ENCODE peak calls at places on chromosomes 13 and 19, in six cellular contexts. One of them, this sample, is unnamed.

GRCh38 chr19:7857727-7858701 is 16.2 kb downstream of the PRR36 start:
- DNase-seq in hepatocyte: peak; percentile 72
- DNase-seq in psoas muscle: peak; percentile 20
- DNase-seq in breast epithelium: no peak
- DNase-seq in IMR-90: no peak
- DNase-seq in neural progenitor cell: peak; percentile 90
- DNase-seq in this sample: no peak

GRCh38 chr19:55632463-55632834 is 8.1 kb upstream of the ZNF784 start:
- DNase-seq in hepatocyte: peak; percentile 98
- DNase-seq in neural progenitor cell: peak; percentile 97
- DNase-seq in IMR-90: peak; percentile 96
- DNase-seq in psoas muscle: peak; percentile 73
- DNase-seq in breast epithelium: peak; percentile 80
- DNase-seq in this sample: peak; percentile 96

GRCh38 chr13:37646531-37646930 is 48.0 kb upstream of the POSTN start:
- DNase-seq in neural progenitor cell: no peak
- DNase-seq in breast epithelium: no peak
- DNase-seq in IMR-90: no peak
- DNase-seq in psoas muscle: no peak
- DNase-seq in hepatocyte: no peak
- DNase-seq in this sample: no peak

GRCh38 chr13:39012608-39013007 is 22.0 kb upstream of the STOML3 start:
- DNase-seq in hepatocyte: no peak
- DNase-seq in neural progenitor cell: peak; percentile 52
- DNase-seq in IMR-90: no peak
- DNase-seq in breast epithelium: no peak
- DNase-seq in psoas muscle: no peak
- DNase-seq in this sample: no peak

GRCh38 chr13:61417171-61417570 is 1.5 kb upstream of the PCDH20 start:
- DNase-seq in IMR-90: no peak
- DNase-seq in hepatocyte: peak; percentile 16
- DNase-seq in breast epithelium: no peak
- DNase-seq in psoas muscle: no peak
- DNase-seq in neural progenitor cell: no peak
- DNase-seq in this sample: no peak

GRCh38 chr19:48918801-48919247 is 14.7 kb upstream of the DHDH start:
- DNase-seq in hepatocyte: no peak
- DNase-seq in breast epithelium: no peak
- DNase-seq in psoas muscle: no peak
- DNase-seq in IMR-90: no peak
- DNase-seq in neural progenitor cell: peak; percentile 77
- DNase-seq in this sample: no peak

GRCh38 chr19:40718774-40719391 is 2.0 kb downstream of the ITPKC start:
- DNase-seq in neural progenitor cell: peak; percentile 46
- DNase-seq in psoas muscle: peak; percentile 88
- DNase-seq in hepatocyte: peak; percentile 89
- DNase-seq in IMR-90: peak; percentile 40
- DNase-seq in breast epithelium: peak; percentile 89
- DNase-seq in this sample: peak; percentile 89

GRCh38 chr13:32259116-32259515 is 56.0 kb downstream of the ZAR1L start:
- DNase-seq in breast epithelium: no peak
- DNase-seq in psoas muscle: no peak
- DNase-seq in hepatocyte: no peak
- DNase-seq in IMR-90: no peak
- DNase-seq in neural progenitor cell: no peak
- DNase-seq in this sample: no peak

GRCh38 chr13:110615322-110616102 is at the start of gene NAXD:
- DNase-seq in neural progenitor cell: peak; percentile 80
- DNase-seq in breast epithelium: peak; percentile 91
- DNase-seq in hepatocyte: peak; percentile 94
- DNase-seq in IMR-90: peak; percentile 93
- DNase-seq in psoas muscle: peak; percentile 97
- DNase-seq in this sample: peak; percentile 97

GRCh38 chr13:113176822-113177221 is 18.4 kb downstream of the PROZ start:
- DNase-seq in breast epithelium: no peak
- DNase-seq in hepatocyte: no peak
- DNase-seq in psoas muscle: no peak
- DNase-seq in IMR-90: no peak
- DNase-seq in neural progenitor cell: no peak
- DNase-seq in this sample: no peak

DNA sequence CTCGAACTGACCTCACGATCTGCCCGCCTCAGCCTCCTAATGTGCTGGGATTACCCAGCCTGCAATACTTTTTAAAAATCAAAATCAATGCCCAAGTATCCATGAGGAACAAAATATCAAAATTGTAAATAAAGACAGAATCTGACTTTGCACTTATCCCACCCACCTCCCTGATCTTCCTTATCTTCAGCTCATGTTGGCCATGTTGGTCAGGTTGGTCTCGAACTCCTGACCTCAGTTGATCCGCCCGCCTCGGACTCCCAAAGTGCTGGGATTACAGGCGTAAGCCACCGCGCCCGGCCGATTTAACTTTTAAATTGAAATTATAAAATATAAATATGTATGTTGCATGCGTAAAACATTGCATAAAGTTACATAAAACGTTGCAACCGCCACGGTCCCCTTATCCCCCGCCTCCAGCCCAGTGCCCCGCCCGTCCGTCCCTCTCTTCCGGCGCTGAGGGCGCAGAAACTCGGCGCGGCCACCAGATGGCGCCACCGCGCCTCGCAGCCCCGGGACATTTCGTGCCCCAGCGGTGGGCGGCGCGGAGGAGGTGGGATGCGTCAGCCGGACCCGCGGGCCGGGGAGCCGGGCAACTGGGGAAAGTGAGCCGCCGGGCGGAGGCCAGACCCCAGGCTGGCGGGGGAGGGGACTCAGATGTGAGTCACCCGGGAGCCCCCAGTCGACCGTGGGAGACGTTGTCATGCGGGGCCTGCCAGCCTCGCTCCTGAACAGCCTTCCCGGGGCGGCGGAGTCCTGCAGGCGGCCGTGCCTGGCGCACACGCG is 1.5 kb upstream of the GADD45B start:
- DNase-seq in hepatocyte: peak; percentile 96
- DNase-seq in breast epithelium: peak; percentile 84
- DNase-seq in psoas muscle: peak; percentile 93
- DNase-seq in neural progenitor cell: peak; percentile 95
- DNase-seq in IMR-90: peak; percentile 87
- DNase-seq in this sample: peak; percentile 92
- TF ChIP-seq CTCF in hepatocyte: peak; percentile 99
- TF ChIP-seq CTCF in breast epithelium: peak; percentile 99
- TF ChIP-seq CTCF in psoas muscle: peak; percentile 99
- TF ChIP-seq CTCF in neural progenitor cell: peak; percentile 98
- TF ChIP-seq CTCF in IMR-90: peak; percentile 99
- TF ChIP-seq CTCF in this sample: peak; percentile 100

DNA sequence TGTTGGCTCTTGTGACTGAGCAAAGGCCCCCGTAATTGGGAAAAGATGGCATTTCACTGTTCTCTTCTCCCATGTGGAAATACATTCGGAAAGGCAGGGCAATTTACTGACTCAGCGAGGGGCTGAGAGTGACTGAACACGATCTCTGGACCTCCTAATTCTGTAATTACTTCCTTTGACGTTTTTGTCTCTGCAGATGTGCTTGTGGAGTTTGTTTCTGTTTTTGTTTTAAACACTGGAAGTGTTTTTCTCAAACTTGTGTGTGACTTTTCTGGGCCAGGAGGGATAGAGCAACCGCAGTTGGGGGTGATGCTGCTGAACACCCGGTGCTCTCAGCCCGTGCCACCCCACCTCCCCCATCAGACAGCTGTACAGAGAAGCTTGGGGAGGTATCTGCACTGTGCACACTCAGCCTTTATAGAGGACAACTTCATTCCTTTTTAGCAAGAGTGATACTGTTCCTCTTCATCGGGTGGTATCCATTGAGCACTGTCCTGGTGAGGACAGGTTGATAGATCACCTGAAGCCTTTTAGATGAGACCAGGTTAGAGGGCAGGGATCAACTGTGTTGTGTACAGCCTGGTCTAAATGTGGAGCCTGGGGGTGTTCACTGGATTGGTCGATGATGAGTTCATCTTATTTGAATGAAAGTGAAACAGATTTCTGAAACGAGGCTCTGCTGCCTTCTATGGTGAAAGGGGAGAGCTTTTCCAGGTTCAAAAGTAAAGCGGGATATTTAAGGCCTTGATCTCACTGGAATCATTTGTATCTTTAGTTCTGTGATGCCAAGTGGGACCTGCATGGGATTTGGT is 117.4 kb downstream of the ESD start:
- DNase-seq in IMR-90: peak; percentile 70
- DNase-seq in breast epithelium: no peak
- DNase-seq in hepatocyte: peak; percentile 33
- DNase-seq in psoas muscle: no peak
- DNase-seq in neural progenitor cell: peak; percentile 39
- DNase-seq in this sample: no peak
- H3K4me1 ChIP-seq in IMR-90: peaks cover 9% of the 10 kb centered on the region
- H3K4me1 ChIP-seq in breast epithelium: no peaks in the 10 kb centered on the region
- H3K4me1 ChIP-seq in hepatocyte: peaks cover 15% of the 10 kb centered on the region
- H3K4me1 ChIP-seq in psoas muscle: no peaks in the 10 kb centered on the region
- H3K4me1 ChIP-seq in neural progenitor cell: peaks cover 59% of the 10 kb centered on the region
- H3K4me1 ChIP-seq in this sample: peaks cover 44% of the 10 kb centered on the region

DNA sequence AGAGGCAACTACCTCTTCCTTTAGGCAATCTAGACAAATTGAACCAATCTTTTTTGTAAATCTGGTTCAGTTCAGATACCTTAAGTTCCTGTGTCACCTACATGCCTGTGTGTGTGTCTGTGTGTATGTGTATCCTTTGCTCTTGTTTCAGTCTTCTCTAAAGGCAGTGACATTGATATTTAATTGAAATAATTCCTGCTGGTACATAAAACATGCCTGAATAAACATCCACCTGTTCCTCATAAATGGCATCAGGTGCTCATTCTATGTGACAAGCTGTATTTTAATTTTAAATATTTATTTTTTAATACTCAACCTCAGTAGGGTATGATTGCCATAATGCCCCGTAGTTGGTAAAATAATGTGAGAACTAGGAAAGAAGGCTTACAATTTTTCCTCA is 1606.4 kb upstream of the PRR20A start:
- DNase-seq in IMR-90: no peak
- DNase-seq in hepatocyte: no peak
- DNase-seq in psoas muscle: no peak
- DNase-seq in breast epithelium: no peak
- DNase-seq in neural progenitor cell: no peak
- DNase-seq in this sample: no peak
- TF ChIP-seq CTCF in IMR-90: no peak
- TF ChIP-seq CTCF in hepatocyte: no peak
- TF ChIP-seq CTCF in psoas muscle: no peak
- TF ChIP-seq CTCF in breast epithelium: no peak
- TF ChIP-seq CTCF in neural progenitor cell: no peak
- TF ChIP-seq CTCF in this sample: no peak

GRCh38 chr19:11379857-11380350 is 4.2 kb downstream of the EPOR start:
- DNase-seq in psoas muscle: no peak
- DNase-seq in neural progenitor cell: no peak
- DNase-seq in IMR-90: no peak
- DNase-seq in hepatocyte: no peak
- DNase-seq in breast epithelium: no peak
- DNase-seq in this sample: no peak

GRCh38 chr19:11382898-11383705 is 1.0 kb downstream of the EPOR start:
- DNase-seq in breast epithelium: no peak
- DNase-seq in hepatocyte: peak; percentile 81
- DNase-seq in psoas muscle: peak; percentile 71
- DNase-seq in neural progenitor cell: peak; percentile 68
- DNase-seq in IMR-90: no peak
- DNase-seq in this sample: peak; percentile 73

GRCh38 chr19:11381535-11382369 is 2.4 kb downstream of the EPOR start:
- DNase-seq in neural progenitor cell: peak; percentile 95
- DNase-seq in psoas muscle: peak; percentile 85
- DNase-seq in hepatocyte: peak; percentile 77
- DNase-seq in IMR-90: peak; percentile 88
- DNase-seq in breast epithelium: no peak
- DNase-seq in this sample: peak; percentile 87

GRCh38 chr19:11378319-11379189 is 4.1 kb downstream of the SWSAP1 start:
- DNase-seq in breast epithelium: no peak
- DNase-seq in hepatocyte: peak; percentile 69
- DNase-seq in psoas muscle: no peak
- DNase-seq in neural progenitor cell: peak; percentile 88
- DNase-seq in IMR-90: peak; percentile 89
- DNase-seq in this sample: no peak

DNA sequence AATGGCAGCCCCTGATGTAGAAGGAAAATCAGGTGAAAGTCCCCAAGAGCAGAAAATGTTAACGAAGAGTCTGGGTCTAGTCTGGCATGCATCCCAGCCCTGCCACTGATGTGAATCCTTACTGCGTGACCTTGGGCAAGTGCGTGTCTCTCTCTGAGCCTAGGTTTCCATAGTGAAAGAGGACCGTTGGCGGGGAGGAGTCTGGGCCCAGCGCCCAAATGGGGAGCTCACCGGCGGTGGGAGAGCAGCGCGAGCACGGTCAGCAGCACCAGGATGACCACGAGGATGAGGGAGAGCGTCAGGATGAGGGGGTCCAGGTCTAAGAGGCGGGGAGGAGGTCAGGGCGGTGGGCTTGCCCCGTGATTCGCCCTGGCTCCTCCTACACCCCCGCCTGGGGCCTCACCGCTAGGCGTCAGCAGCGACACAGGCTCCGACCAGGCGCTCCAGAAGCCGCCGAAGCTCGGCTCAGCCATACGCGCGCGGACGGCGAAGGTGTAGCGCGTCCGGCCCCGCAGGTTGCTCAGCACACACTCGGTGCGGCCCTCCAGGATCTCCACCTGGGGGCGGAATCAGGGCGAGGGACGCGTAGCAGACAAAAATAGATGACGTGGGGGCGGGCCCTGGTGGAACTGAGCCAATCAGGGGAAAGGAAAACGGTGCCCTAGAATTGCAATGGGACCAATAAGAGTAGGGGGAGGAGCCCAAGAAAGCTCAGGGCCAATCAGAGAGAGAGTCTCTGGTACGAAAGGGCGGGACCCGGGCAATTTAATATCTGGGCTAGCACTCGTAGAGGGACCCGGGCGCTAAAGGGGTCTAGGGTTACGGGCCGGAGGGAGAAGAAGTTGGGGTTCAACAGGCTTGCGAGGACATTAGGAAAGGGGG is 3.2 kb downstream of the EPOR start:
- DNase-seq in breast epithelium: peak; percentile 97
- DNase-seq in psoas muscle: peak; percentile 97
- DNase-seq in neural progenitor cell: peak; percentile 98
- DNase-seq in IMR-90: peak; percentile 93
- DNase-seq in hepatocyte: peak; percentile 96
- DNase-seq in this sample: peak; percentile 98
- H3K4me1 ChIP-seq in breast epithelium: peaks cover 18% of the 10 kb centered on the region
- H3K4me1 ChIP-seq in psoas muscle: peaks cover 39% of the 10 kb centered on the region
- H3K4me1 ChIP-seq in neural progenitor cell: no peaks in the 10 kb centered on the region
- H3K4me1 ChIP-seq in IMR-90: peaks cover 20% of the 10 kb centered on the region
- H3K4me1 ChIP-seq in hepatocyte: peaks cover 13% of the 10 kb centered on the region
- H3K4me1 ChIP-seq in this sample: no peaks in the 10 kb centered on the region

GRCh38 chr13:91158015-91158390 is 189.5 kb upstream of the MIR17HG start:
- DNase-seq in psoas muscle: no peak
- DNase-seq in IMR-90: no peak
- DNase-seq in breast epithelium: no peak
- DNase-seq in neural progenitor cell: no peak
- DNase-seq in hepatocyte: no peak
- DNase-seq in this sample: no peak

GRCh38 chr13:91157273-91158014 is 190.0 kb upstream of the MIR17HG start:
- DNase-seq in neural progenitor cell: no peak
- DNase-seq in breast epithelium: no peak
- DNase-seq in hepatocyte: no peak
- DNase-seq in IMR-90: no peak
- DNase-seq in psoas muscle: no peak
- DNase-seq in this sample: no peak

GRCh38 chr13:91166714-91167511 is 180.6 kb upstream of the MIR17HG start:
- DNase-seq in breast epithelium: no peak
- DNase-seq in psoas muscle: no peak
- DNase-seq in hepatocyte: no peak
- DNase-seq in IMR-90: no peak
- DNase-seq in neural progenitor cell: no peak
- DNase-seq in this sample: no peak

GRCh38 chr13:91165758-91166157 is 181.7 kb upstream of the MIR17HG start:
- DNase-seq in breast epithelium: no peak
- DNase-seq in psoas muscle: no peak
- DNase-seq in neural progenitor cell: no peak
- DNase-seq in IMR-90: no peak
- DNase-seq in hepatocyte: no peak
- DNase-seq in this sample: no peak

GRCh38 chr13:91162180-91162579 is 185.3 kb upstream of the MIR17HG start:
- DNase-seq in neural progenitor cell: peak; percentile 21
- DNase-seq in psoas muscle: no peak
- DNase-seq in hepatocyte: no peak
- DNase-seq in breast epithelium: no peak
- DNase-seq in IMR-90: no peak
- DNase-seq in this sample: no peak
- TF ChIP-seq CTCF in neural progenitor cell: peak; percentile 41
- TF ChIP-seq CTCF in psoas muscle: no peak
- TF ChIP-seq CTCF in hepatocyte: peak; percentile 23
- TF ChIP-seq CTCF in breast epithelium: no peak
- TF ChIP-seq CTCF in IMR-90: no peak
- TF ChIP-seq CTCF in this sample: no peak

This sample was measured in sigmoid colon.